ENCODE peak calls at places on chromosomes 11 and 22, in six cellular contexts. V is GM23248; T is transverse colon; U is CD8-positive, alpha-beta T cell; Y is stomach; I is body of pancreas. D is an unnamed sample.
A peak's percentile ranks its signal among the peaks of the same experiment; 100 is the strongest.

GRCh38 chr11:5291207-5291838 is 10.4 kb downstream of the OR51B4 start:
- DNase-seq in U (no peak), Y (no peak), V (peak; percentile 56), I (no peak), T (no peak), D (no peak)

GRCh38 chr11:76659672-76660532 is 10.6 kb downstream of the LRRC32 start:
- DNase-seq in I (no peak), T (peak; percentile 5), V (no peak), Y (no peak), U (no peak), D (no peak)

GRCh38 chr22:19621372-19622060 is 92.8 kb upstream of the SEPTIN5 start:
- DNase-seq in T (no peak), I (no peak), Y (no peak), V (no peak), U (no peak), D (no peak)

GRCh38 chr11:121634889-121635288 is 182.1 kb upstream of the SORL1-AS1 start:
- DNase-seq in V (peak; percentile 92), I (no peak), T (no peak), Y (no peak), U (no peak), D (no peak)

GRCh38 chr11:57305523-57305922 is 19.2 kb downstream of the TNKS1BP1 start:
- DNase-seq in T (no peak), I (no peak), U (no peak), V (no peak), Y (no peak), D (no peak)

GRCh38 chr11:797300-798092 is 585 bp downstream of the SLC25A22 start:
- DNase-seq in T (peak; percentile 80), V (peak; percentile 93), I (peak; percentile 78), U (peak; percentile 62), Y (peak; percentile 60), D (peak; percentile 88)

GRCh38 chr11:135027461-135027860 is 615.4 kb upstream of the B3GAT1 start:
- DNase-seq in V (peak; percentile 44), Y (peak; percentile 35), T (peak; percentile 11), U (no peak), I (peak; percentile 40), D (peak; percentile 74)

GRCh38 chr22:48886604-48887393 is 940.9 kb downstream of the BRD1 start:
- DNase-seq in U (no peak), I (no peak), V (no peak), T (no peak), Y (no peak), D (no peak)

GRCh38 chr11:75737314-75737713 is 19.7 kb downstream of the MOGAT2 start:
- DNase-seq in V (no peak), Y (no peak), T (no peak), I (no peak), U (no peak), D (no peak)

GRCh38 chr11:20443596-20443995 is 56.1 kb downstream of the PRMT3 start:
- DNase-seq in U (no peak), Y (no peak), I (no peak), V (peak; percentile 49), T (no peak), D (peak; percentile 22)

GRCh38 chr22:45932066-45932465 is 44.9 kb downstream of the WNT7B start:
- DNase-seq in V (peak; percentile 66), I (no peak), U (no peak), Y (no peak), T (no peak), D (no peak)

GRCh38 chr11:112481893-112482292 is 221.2 kb upstream of the PLET1 start:
- DNase-seq in Y (no peak), T (no peak), I (no peak), V (no peak), U (no peak), D (no peak)

GRCh38 chr11:69049490-69049867 is 747 bp downstream of the TPCN2 start:
- DNase-seq in Y (no peak), T (no peak), U (no peak), I (peak; percentile 27), V (no peak), D (no peak)

GRCh38 chr11:12290477-12290922 is 86.9 kb upstream of the PARVA start:
- DNase-seq in U (no peak), T (no peak), Y (peak; percentile 15), V (no peak), I (no peak), D (no peak)

GRCh38 chr11:13105237-13105844 is 96.2 kb downstream of the RASSF10 start:
- DNase-seq in I (peak; percentile 10), U (no peak), V (no peak), T (peak; percentile 22), Y (peak; percentile 75), D (no peak)

GRCh38 chr11:125072210-125072960 is 9.3 kb downstream of the SLC37A2 start:
- DNase-seq in T (peak; percentile 58), Y (no peak), V (no peak), I (peak; percentile 64), U (no peak), D (no peak)

GRCh38 chr22:23534851-23535717 is 45.0 kb downstream of the IGLL1 start:
- DNase-seq in U (no peak), T (no peak), V (no peak), I (no peak), Y (no peak), D (no peak)
- H3K4me1 ChIP-seq in U (no peaks in the 10 kb centered on the region), T (peaks cover 33% of the 10 kb centered on the region), V (no peaks in the 10 kb centered on the region), I (peaks cover 14% of the 10 kb centered on the region), Y (peaks cover 22% of the 10 kb centered on the region), D (peaks cover 22% of the 10 kb centered on the region)

DNA sequence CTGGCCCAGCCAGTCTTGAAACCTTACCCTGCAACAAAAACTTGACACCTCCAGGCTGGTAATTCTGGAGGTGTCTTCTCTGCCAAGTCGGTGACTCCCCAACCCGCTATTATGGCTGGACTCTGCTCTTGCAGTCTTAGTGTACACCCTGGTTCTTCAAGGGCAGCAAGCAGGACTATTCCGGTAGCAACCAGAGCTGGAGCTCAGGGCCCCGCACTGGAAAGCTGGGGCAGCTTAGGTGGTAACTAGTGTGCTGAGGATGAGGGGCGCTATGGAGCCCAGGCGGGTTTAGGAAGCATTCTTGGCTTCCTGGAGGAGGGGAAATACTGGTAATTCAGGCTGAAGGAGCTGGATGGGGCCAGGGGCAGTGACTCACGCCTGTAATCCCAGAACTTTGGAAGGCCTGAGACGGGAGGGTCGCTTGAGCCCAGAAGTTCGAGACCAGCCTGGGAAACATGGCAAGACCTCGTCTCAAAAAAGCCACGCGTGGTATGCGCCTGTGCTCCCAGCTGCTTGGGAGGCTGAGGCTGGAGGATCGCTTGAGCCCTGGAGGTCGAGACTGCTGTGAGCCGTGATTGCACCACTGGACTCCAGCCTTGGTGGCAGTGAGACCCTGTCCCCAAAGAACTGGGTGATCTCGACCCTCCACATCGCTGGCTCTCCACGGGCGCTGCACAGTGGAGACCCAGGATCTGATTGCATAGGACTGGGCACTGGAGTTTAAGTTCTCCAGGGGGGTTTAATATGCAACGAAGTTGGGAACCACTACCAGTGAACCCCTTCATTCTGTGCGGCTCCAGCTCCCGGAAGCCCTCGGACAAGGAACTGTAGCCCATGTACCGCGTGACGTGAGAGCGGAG is 10.6 kb upstream of the AIFM3 start:
- DNase-seq in V (peak; percentile 64), U (no peak), T (peak; percentile 87), Y (no peak), I (peak; percentile 32), D (no peak)
- H3K4me3 ChIP-seq in V (peak overlapping the region; percentile 83), U (peak overlapping the region; percentile 43), T (peak overlapping the region; percentile 61), Y (peak overlapping the region; percentile 63), I (no peak overlapping the region), D (peak overlapping the region; percentile 63)

DNA sequence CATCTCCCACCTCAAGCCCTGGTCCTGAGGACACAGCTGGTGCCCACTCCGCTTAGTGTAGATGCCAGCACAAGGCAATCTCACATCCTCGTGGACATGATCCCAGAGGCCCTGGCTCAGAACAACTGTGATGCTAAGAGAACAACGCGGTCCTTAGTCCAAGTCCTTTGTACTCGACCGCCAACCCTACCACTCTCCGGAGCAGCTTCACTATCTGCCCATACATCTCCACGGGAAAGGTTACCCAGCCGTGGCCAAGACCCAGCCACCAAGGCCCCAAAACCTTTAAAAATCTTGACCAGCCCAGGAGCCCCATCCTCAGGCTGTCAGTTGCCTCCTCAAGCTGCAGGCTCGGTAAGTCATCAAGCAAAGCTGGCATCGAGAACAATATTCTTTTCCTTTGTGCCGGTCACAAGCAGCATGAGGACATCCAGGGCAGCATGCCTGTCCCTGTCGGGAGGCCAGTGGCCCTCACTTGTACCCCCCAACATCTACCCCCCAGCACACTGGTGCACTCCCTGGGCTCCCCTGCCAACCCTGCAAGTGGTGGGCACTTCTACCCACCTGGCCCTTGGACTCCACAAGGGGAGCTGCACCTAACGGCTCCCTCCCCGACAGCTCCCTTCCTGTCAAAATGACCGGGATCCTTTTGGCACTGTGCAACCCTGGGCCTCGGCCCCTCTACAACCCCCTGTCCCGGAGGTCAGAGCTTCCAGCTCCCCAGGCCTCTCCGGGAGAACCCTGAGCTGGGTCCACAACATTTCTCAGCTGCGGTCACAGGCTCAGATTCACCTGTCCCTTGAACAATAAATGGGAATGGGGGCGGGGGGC is 2.5 kb downstream of the OSBPL5 start:
- DNase-seq in T (peak; percentile 7), I (no peak), V (no peak), Y (no peak), U (no peak), D (no peak)
- H3K4me1 ChIP-seq in T (peaks cover 48% of the 10 kb centered on the region), I (peaks cover 50% of the 10 kb centered on the region), V (peaks cover 34% of the 10 kb centered on the region), Y (peaks cover 78% of the 10 kb centered on the region), U (peaks cover 49% of the 10 kb centered on the region), D (peaks cover 5% of the 10 kb centered on the region)

DNA sequence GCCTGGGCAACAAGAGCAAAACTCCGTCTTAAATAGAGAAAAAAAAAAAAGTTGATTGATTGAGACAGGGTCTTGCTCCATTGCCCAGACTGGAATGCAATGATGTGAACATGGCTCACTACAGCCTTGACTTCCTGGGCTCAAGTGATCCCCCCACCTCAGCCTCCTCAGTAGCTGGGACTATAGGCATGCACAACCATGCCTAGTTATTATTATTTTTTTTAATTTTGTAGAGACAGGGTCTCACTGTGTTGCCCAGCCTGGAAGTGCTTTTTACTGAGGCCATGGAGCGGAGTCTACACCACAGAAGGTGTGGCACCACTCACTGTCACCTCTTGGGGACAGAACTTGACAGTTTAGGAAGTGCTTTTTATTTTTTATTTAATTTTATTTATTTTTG is 17.8 kb downstream of the TRIOBP start:
- DNase-seq in I (no peak), V (no peak), Y (no peak), T (no peak), U (no peak), D (no peak)
- H3K4me3 ChIP-seq in I (no peak overlapping the region), V (no peak overlapping the region), Y (no peak overlapping the region), T (no peak overlapping the region), U (no peak overlapping the region), D (no peak overlapping the region)

DNA sequence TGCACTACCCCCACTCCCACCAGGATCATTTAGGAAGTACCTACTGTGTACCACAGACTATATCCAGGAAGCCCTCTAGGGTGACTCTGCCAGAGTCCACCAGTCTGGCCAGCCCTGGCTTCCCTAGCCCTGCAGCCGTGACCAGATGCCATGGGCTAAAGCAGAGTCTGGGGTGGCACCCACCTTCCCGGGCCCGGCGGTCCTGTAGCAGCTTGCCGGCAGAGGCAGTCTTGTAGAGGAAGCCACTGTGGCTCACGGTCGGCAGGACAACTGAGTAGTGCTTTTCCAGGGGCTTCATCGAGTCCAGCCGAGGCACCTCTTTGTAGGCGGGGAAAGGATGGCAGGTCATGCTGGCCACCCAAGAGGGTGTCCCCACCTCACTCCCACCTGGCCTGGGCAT is 27.2 kb upstream of the PDE2A start:
- DNase-seq in Y (no peak), I (no peak), V (no peak), U (no peak), T (no peak), D (no peak)
- H3K4me1 ChIP-seq in Y (peaks cover 23% of the 10 kb centered on the region), I (no peaks in the 10 kb centered on the region), V (peaks cover 17% of the 10 kb centered on the region), U (no peaks in the 10 kb centered on the region), T (no peaks in the 10 kb centered on the region), D (peaks cover 19% of the 10 kb centered on the region)

D was measured in HAP-1.